ENCODE peak calls at places on chromosomes 7 and 10, in seven cellular contexts. N is sigmoid colon, Z is HFF-Myc, V is cardiac muscle cell, L is fibroblast of lung, A is MG63, F is suprapubic skin. B is an unnamed sample.

GRCh38 chr10:126022841-126023240 is 126.5 kb downstream of the FANK1 start:
- DNase-seq in N (no peak), V (no peak), A (no peak), L (no peak), F (no peak), Z (no peak), B (no peak)

GRCh38 chr10:50326757-50327701 is 75.7 kb upstream of the ASAH2 start:
- DNase-seq in V (no peak), F (no peak), Z (peak), N (no peak), L (peak), A (peak), B (no peak)

GRCh38 chr10:50216418-50216817 is 34.9 kb downstream of the ASAH2 start:
- DNase-seq in Z (no peak), F (no peak), L (no peak), A (no peak), N (no peak), V (no peak), B (no peak)

GRCh38 chr7:155533827-155534690 is 12.3 kb downstream of the CNPY1 start:
- DNase-seq in N (peak), V (peak), A (no peak), L (peak), Z (no peak), F (no peak), B (no peak)

GRCh38 chr7:107179326-107180163 is 10.7 kb downstream of the HBP1 start:
- DNase-seq in A (peak), L (peak), V (no peak), F (no peak), N (no peak), Z (no peak), B (no peak)

GRCh38 chr10:46523881-46524470 is 32.5 kb downstream of the GPRIN2 start:
- DNase-seq in A (peak), Z (peak), V (no peak), L (peak), F (peak), N (peak), B (no peak)

GRCh38 chr7:40586197-40586596 is 451.4 kb downstream of the SUGCT start:
- DNase-seq in Z (no peak), N (no peak), L (peak), V (no peak), F (no peak), A (peak), B (no peak)

GRCh38 chr10:25852364-25852941 is 81.6 kb upstream of the MYO3A start:
- DNase-seq in F (no peak), N (no peak), V (no peak), A (no peak), Z (no peak), L (no peak), B (no peak)

GRCh38 chr7:78039791-78040776 is 241.5 kb downstream of the PHTF2 start:
- DNase-seq in Z (no peak), F (no peak), V (no peak), N (peak), A (no peak), L (peak), B (peak)

GRCh38 chr7:130909161-130909836 is 175.3 kb upstream of the KLF14 start:
- DNase-seq in L (no peak), F (no peak), N (no peak), V (no peak), Z (no peak), A (no peak), B (no peak)

GRCh38 chr7:135291809-135292253 is 58.2 kb downstream of the STRA8 start:
- DNase-seq in L (peak), F (no peak), A (peak), N (no peak), V (no peak), Z (no peak), B (no peak)

GRCh38 chr7:51289608-51290370 is 26.8 kb downstream of the COBL start:
- DNase-seq in L (no peak), V (no peak), Z (no peak), F (no peak), N (no peak), A (no peak), B (no peak)

GRCh38 chr10:132878091-132878729 is 64.2 kb downstream of the CFAP46 start:
- DNase-seq in L (no peak), Z (no peak), A (no peak), N (peak), F (peak), V (no peak), B (no peak)

GRCh38 chr10:128091636-128092210 is 34.5 kb downstream of the MKI67 start:
- DNase-seq in N (no peak), V (no peak), Z (no peak), A (no peak), L (no peak), F (no peak), B (no peak)

GRCh38 chr7:28658392-28658791 is 246.1 kb downstream of the CREB5 start:
- DNase-seq in A (no peak), N (no peak), V (no peak), L (no peak), F (no peak), Z (no peak), B (no peak)

GRCh38 chr7:156480671-156481070 is 159.9 kb upstream of the RNF32 start:
- DNase-seq in A (no peak), F (no peak), N (no peak), V (no peak), Z (no peak), L (no peak), B (no peak)

GRCh38 chr10:46077141-46077554 is 31.1 kb upstream of the MSMB start:
- DNase-seq in Z (no peak), L (peak), V (no peak), N (no peak), A (no peak), F (no peak), B (no peak)

GRCh38 chr10:69317175-69318086 is 39.1 kb downstream of the HK1 start:
- DNase-seq in N (no peak), A (no peak), L (no peak), V (no peak), F (no peak), Z (no peak), B (no peak)

GRCh38 chr10:3805227-3805790 is 20.3 kb upstream of the KLF6 start:
- DNase-seq in F (no peak), V (no peak), A (peak), N (no peak), Z (peak), L (peak), B (peak)
- H3K4me3 ChIP-seq in F (no peak), V (no peak), A (no peak), N (no peak), Z (no peak), L (no peak), B (peak)

GRCh38 chr10:119786117-119786769 is 60.4 kb downstream of the INPP5F start:
- DNase-seq in A (no peak), F (no peak), L (peak), V (peak), Z (no peak), N (no peak), B (no peak)
- H3K4me3 ChIP-seq in A (no peak), F (no peak), L (no peak), V (no peak), Z (no peak), N (no peak), B (no peak)

DNA sequence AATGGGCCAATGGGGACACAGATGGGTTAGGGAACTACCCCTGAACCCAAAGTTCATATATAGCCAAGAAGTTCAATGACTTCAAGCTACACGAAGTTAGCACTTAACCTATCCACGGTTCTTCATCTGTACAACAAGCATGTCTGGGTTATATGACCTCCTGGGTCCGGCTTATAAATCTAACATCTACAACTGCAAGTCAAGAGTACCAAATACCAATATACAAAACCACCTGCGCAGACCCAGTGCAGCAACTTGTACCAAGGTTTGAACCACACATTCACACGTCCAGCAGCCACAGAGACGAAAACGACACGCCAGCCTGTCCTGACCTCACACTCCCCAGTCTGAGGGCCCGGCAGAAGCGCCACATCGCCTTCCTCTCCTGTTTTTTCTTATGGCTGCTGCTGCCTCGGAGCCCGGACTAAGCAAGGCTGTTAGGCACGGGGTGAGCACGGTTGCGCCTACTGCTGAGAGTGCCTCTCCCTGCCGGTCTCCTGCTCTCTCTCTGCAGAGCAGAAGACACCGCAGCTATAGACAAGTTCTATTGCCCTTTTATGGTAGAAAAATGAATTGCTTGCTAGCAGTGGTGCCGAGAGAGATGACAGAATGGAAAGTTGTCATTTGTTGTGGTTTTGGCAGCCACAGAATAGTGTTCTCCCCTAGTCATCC is 86.3 kb downstream of the RNF216 start:
- DNase-seq in F (no peak), V (no peak), Z (peak), L (peak), N (peak), A (no peak), B (peak)
- H3K4me3 ChIP-seq in F (peak), V (no peak), Z (no peak), L (peak), N (peak), A (no peak), B (peak)

GRCh38 chr10:78185693-78186055 is 152.0 kb downstream of the RPS24 start:
- DNase-seq in A (peak), N (no peak), V (no peak), L (no peak), Z (no peak), F (no peak), B (no peak)
- H3K4me3 ChIP-seq in A (no peak), N (no peak), V (no peak), L (no peak), Z (no peak), F (no peak), B (no peak)

GRCh38 chr10:35765996-35766395 is 123.9 kb upstream of the FZD8 start:
- DNase-seq in Z (no peak), N (no peak), V (no peak), L (peak), F (no peak), A (no peak), B (no peak)

GRCh38 chr10:35768011-35768410 is 125.9 kb upstream of the FZD8 start:
- DNase-seq in L (no peak), Z (no peak), F (no peak), V (no peak), A (no peak), N (no peak), B (no peak)

GRCh38 chr10:35770817-35771355 is 128.8 kb upstream of the FZD8 start:
- DNase-seq in V (peak), Z (no peak), L (no peak), F (no peak), N (no peak), A (no peak), B (no peak)

GRCh38 chr10:35768731-35769130 is 126.6 kb upstream of the FZD8 start:
- DNase-seq in V (no peak), L (no peak), F (no peak), Z (no peak), N (no peak), A (no peak), B (no peak)

GRCh38 chr10:35765039-35765662 is 123.1 kb upstream of the FZD8 start:
- DNase-seq in Z (no peak), N (no peak), L (no peak), F (no peak), V (no peak), A (no peak), B (no peak)
- H3K4me3 ChIP-seq in Z (no peak), N (no peak), L (no peak), F (no peak), V (no peak), A (no peak), B (no peak)

DNA sequence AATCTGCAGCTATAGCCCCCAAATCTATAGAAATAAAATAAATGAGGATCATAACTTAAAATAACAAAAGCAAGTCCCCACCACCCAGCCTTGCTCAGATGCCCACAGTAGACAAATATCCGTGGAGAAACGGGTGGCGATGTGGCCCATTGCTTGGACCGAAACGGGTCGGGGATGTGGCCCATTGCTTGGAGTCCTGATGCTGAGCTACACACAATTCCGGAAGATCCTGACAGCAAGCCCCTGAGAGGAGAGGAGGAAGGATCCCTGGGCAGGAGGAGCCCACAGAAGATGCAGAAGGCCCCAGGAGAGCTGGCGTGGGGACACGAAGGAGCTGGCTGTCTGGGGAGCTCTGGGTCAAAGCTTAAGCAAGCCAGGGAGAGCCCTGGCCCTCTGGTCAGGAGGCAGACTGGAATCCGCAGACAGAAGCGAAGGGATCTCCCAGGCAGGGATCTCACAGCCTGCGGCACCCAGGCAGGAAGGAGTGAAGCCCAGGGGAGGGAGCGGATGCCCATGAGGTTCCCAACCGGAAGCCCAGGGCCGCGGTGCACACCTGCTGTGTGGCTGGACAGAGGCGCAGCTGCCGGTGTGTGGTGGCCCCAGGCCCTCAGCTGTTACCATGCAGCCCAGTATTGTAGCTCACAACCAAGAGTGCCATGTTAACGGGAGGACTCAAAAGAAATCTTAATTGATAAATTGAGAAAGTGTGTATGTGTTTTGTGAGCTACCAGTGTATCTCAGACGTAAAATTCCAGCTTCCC is 138.8 kb downstream of the ADARB2 start:
- DNase-seq in L (no peak), V (no peak), A (no peak), N (no peak), Z (no peak), F (no peak), B (no peak)
- H3K4me3 ChIP-seq in L (no peak), V (no peak), A (no peak), N (no peak), Z (no peak), F (no peak), B (no peak)

GRCh38 chr7:116522247-116522646 is 2.6 kb upstream of the CAV1 start:
- DNase-seq in Z (no peak), N (no peak), V (no peak), F (no peak), A (no peak), L (peak), B (no peak)

GRCh38 chr7:116525298-116525912 is 569 bp downstream of the CAV1 start:
- DNase-seq in L (no peak), Z (no peak), N (peak), A (peak), V (no peak), F (peak), B (peak)

GRCh38 chr7:116524609-116525297 is at the start of gene CAV1:
- DNase-seq in V (peak), A (peak), N (peak), Z (peak), F (peak), L (peak), B (peak)

GRCh38 chr7:116525913-116526857 is 1.3 kb downstream of the CAV1 start:
- DNase-seq in A (peak), N (peak), Z (no peak), F (peak), L (peak), V (peak), B (peak)

GRCh38 chr7:116524221-116524608 is 621 bp upstream of the CAV1 start:
- DNase-seq in N (no peak), Z (no peak), A (no peak), F (no peak), V (no peak), L (no peak), B (no peak)
- H3K4me3 ChIP-seq in N (peak), Z (peak), A (peak), F (peak), V (peak), L (peak), B (no peak)

GRCh38 chr7:100220833-100221718 is 1.3 kb downstream of the PVRIG start:
- DNase-seq in Z (no peak), A (no peak), L (no peak), V (no peak), N (no peak), F (no peak), B (peak)
- H3K4me3 ChIP-seq in Z (no peak), A (no peak), L (no peak), V (no peak), N (no peak), F (peak), B (peak)

B was measured in CD4-positive, CD25-positive, alpha-beta regulatory T cell.